ENCODE peak calls at places on chromosomes 1 and 21, in six cellular contexts. One of them, this sample, is unnamed.

GRCh38 chr1:174652496-174653280 is 204.9 kb downstream of the GPR52 start:
- DNase-seq in endothelial cell of umbilical vein: no peak
- DNase-seq in breast epithelium: no peak
- DNase-seq in ovary: no peak
- DNase-seq in IMR-90: no peak
- DNase-seq in body of pancreas: no peak
- DNase-seq in this sample: no peak

GRCh38 chr1:22850681-22851080 is 122.0 kb downstream of the LACTBL1 start:
- DNase-seq in endothelial cell of umbilical vein: peak; percentile 83
- DNase-seq in breast epithelium: no peak
- DNase-seq in ovary: peak; percentile 59
- DNase-seq in IMR-90: peak; percentile 31
- DNase-seq in body of pancreas: peak; percentile 20
- DNase-seq in this sample: no peak

GRCh38 chr1:29852248-29852647 is 615.9 kb downstream of the PTPRU start:
- DNase-seq in endothelial cell of umbilical vein: no peak
- DNase-seq in breast epithelium: no peak
- DNase-seq in ovary: no peak
- DNase-seq in IMR-90: no peak
- DNase-seq in body of pancreas: no peak
- DNase-seq in this sample: no peak

GRCh38 chr21:36029309-36029708 is 31.0 kb downstream of the SETD4 start:
- DNase-seq in endothelial cell of umbilical vein: no peak
- DNase-seq in breast epithelium: no peak
- DNase-seq in ovary: no peak
- DNase-seq in IMR-90: no peak
- DNase-seq in body of pancreas: no peak
- DNase-seq in this sample: no peak

GRCh38 chr1:20190256-20190655 is 3.9 kb upstream of the PLA2G2C start:
- DNase-seq in endothelial cell of umbilical vein: no peak
- DNase-seq in breast epithelium: no peak
- DNase-seq in ovary: no peak
- DNase-seq in IMR-90: no peak
- DNase-seq in body of pancreas: no peak
- DNase-seq in this sample: no peak

GRCh38 chr1:179823693-179824092 is 53.9 kb downstream of the TOR1AIP2 start:
- DNase-seq in endothelial cell of umbilical vein: no peak
- DNase-seq in breast epithelium: no peak
- DNase-seq in ovary: no peak
- DNase-seq in IMR-90: no peak
- DNase-seq in body of pancreas: no peak
- DNase-seq in this sample: no peak

GRCh38 chr1:30732277-30732996 is 9.1 kb upstream of the MATN1 start:
- DNase-seq in endothelial cell of umbilical vein: no peak
- DNase-seq in breast epithelium: no peak
- DNase-seq in ovary: no peak
- DNase-seq in IMR-90: peak; percentile 18
- DNase-seq in body of pancreas: no peak
- DNase-seq in this sample: peak; percentile 35

GRCh38 chr1:56566994-56567393 is 12.4 kb downstream of the PLPP3 start:
- DNase-seq in endothelial cell of umbilical vein: no peak
- DNase-seq in breast epithelium: no peak
- DNase-seq in ovary: no peak
- DNase-seq in IMR-90: no peak
- DNase-seq in body of pancreas: no peak
- DNase-seq in this sample: no peak

GRCh38 chr1:28966617-28967016 is 52.2 kb downstream of the EPB41 start:
- DNase-seq in endothelial cell of umbilical vein: peak; percentile 9
- DNase-seq in breast epithelium: no peak
- DNase-seq in ovary: no peak
- DNase-seq in IMR-90: no peak
- DNase-seq in body of pancreas: no peak
- DNase-seq in this sample: no peak

GRCh38 chr1:173328961-173329360 is 121.8 kb upstream of the TNFSF4 start:
- DNase-seq in endothelial cell of umbilical vein: no peak
- DNase-seq in breast epithelium: no peak
- DNase-seq in ovary: no peak
- DNase-seq in IMR-90: no peak
- DNase-seq in body of pancreas: no peak
- DNase-seq in this sample: no peak

GRCh38 chr1:2412773-2413494 is 570 bp upstream of the PEX10 start:
- DNase-seq in endothelial cell of umbilical vein: no peak
- DNase-seq in breast epithelium: no peak
- DNase-seq in ovary: no peak
- DNase-seq in IMR-90: peak; percentile 31
- DNase-seq in body of pancreas: peak; percentile 50
- DNase-seq in this sample: peak; percentile 64
- TF ChIP-seq POLR2A in endothelial cell of umbilical vein: peak; percentile 53
- TF ChIP-seq POLR2A in breast epithelium: no peak
- TF ChIP-seq POLR2A in ovary: no peak
- TF ChIP-seq POLR2A in IMR-90: no peak
- TF ChIP-seq POLR2A in body of pancreas: peak; percentile 66
- TF ChIP-seq POLR2A in this sample: peak; percentile 73

GRCh38 chr1:211607752-211608478 is 29.0 kb upstream of the SLC30A1 start:
- DNase-seq in endothelial cell of umbilical vein: no peak
- DNase-seq in breast epithelium: no peak
- DNase-seq in ovary: no peak
- DNase-seq in IMR-90: no peak
- DNase-seq in body of pancreas: no peak
- DNase-seq in this sample: no peak

GRCh38 chr1:211605613-211606326 is 26.8 kb upstream of the SLC30A1 start:
- DNase-seq in endothelial cell of umbilical vein: no peak
- DNase-seq in breast epithelium: no peak
- DNase-seq in ovary: no peak
- DNase-seq in IMR-90: no peak
- DNase-seq in body of pancreas: no peak
- DNase-seq in this sample: no peak

GRCh38 chr1:211606914-211607751 is 28.2 kb upstream of the SLC30A1 start:
- DNase-seq in endothelial cell of umbilical vein: no peak
- DNase-seq in breast epithelium: no peak
- DNase-seq in ovary: no peak
- DNase-seq in IMR-90: no peak
- DNase-seq in body of pancreas: no peak
- DNase-seq in this sample: no peak

GRCh38 chr1:211605034-211605433 is 26.1 kb upstream of the SLC30A1 start:
- DNase-seq in endothelial cell of umbilical vein: no peak
- DNase-seq in breast epithelium: no peak
- DNase-seq in ovary: no peak
- DNase-seq in IMR-90: no peak
- DNase-seq in body of pancreas: no peak
- DNase-seq in this sample: no peak

DNA sequence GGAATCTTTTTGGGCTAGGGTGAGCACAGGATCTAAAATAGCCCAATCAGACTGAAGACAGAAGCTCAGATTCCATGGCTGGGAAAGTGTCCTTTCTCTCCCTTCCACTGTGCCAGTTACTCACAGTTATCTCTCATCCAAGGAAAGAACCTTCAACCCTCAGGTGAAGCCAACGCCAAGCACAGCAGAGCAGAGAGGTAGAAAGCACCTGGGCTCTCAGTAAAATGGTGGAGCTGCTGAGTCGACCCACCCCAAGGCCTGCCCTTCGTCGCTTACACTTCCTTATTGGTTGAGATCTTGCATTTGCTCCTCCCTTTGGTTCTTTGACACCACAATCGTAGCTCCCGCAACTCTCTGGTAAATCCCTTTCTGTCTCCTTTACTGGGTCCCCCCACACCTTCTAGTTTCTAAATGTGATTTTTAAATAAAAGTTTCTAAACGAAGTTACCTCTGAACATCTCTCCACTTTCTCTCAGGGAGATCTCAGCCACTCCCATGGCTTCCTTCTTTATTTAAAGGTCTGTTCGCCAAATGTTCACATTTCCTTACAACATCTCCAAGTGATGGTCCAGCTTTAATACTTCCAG is 27.5 kb upstream of the SLC30A1 start:
- DNase-seq in endothelial cell of umbilical vein: no peak
- DNase-seq in breast epithelium: no peak
- DNase-seq in ovary: no peak
- DNase-seq in IMR-90: no peak
- DNase-seq in body of pancreas: no peak
- DNase-seq in this sample: no peak
- TF ChIP-seq POLR2A in endothelial cell of umbilical vein: no peak
- TF ChIP-seq POLR2A in breast epithelium: no peak
- TF ChIP-seq POLR2A in ovary: no peak
- TF ChIP-seq POLR2A in IMR-90: no peak
- TF ChIP-seq POLR2A in body of pancreas: no peak
- TF ChIP-seq POLR2A in this sample: no peak

DNA sequence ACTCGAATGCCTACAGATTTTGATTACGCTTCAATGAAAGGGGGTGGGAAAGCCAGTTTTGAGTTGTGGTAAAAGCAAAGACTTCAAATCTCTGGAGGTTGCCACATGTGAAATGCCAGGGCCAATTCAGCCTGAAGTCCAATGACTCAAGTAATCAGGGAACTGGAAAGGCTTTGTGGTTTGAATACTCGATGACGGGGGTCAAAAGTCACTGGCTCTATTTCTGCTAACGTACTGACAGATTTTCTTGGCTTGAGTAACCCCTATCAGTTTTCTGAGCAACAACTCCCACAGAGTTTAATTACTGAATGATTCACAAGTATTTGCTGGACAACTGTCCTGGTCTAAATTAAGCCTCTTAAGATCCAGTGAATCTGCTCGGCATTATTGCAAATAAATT is 152.2 kb downstream of the SIPA1L2 start:
- DNase-seq in endothelial cell of umbilical vein: no peak
- DNase-seq in breast epithelium: no peak
- DNase-seq in ovary: no peak
- DNase-seq in IMR-90: peak; percentile 98
- DNase-seq in body of pancreas: no peak
- DNase-seq in this sample: peak; percentile 28
- TF ChIP-seq POLR2A in endothelial cell of umbilical vein: no peak
- TF ChIP-seq POLR2A in breast epithelium: no peak
- TF ChIP-seq POLR2A in ovary: no peak
- TF ChIP-seq POLR2A in IMR-90: no peak
- TF ChIP-seq POLR2A in body of pancreas: no peak
- TF ChIP-seq POLR2A in this sample: no peak

GRCh38 chr1:32107742-32108661 is at the start of gene KPNA6:
- DNase-seq in endothelial cell of umbilical vein: peak; percentile 97
- DNase-seq in breast epithelium: peak; percentile 85
- DNase-seq in ovary: peak; percentile 89
- DNase-seq in IMR-90: peak; percentile 98
- DNase-seq in body of pancreas: peak; percentile 90
- DNase-seq in this sample: peak; percentile 67
- TF ChIP-seq POLR2A in endothelial cell of umbilical vein: peak; percentile 52
- TF ChIP-seq POLR2A in breast epithelium: peak; percentile 28
- TF ChIP-seq POLR2A in ovary: peak; percentile 60
- TF ChIP-seq POLR2A in IMR-90: peak; percentile 64
- TF ChIP-seq POLR2A in body of pancreas: peak; percentile 65
- TF ChIP-seq POLR2A in this sample: peak; percentile 60

GRCh38 chr1:97711858-97712257 is 209.0 kb downstream of the DPYD start:
- DNase-seq in endothelial cell of umbilical vein: no peak
- DNase-seq in breast epithelium: no peak
- DNase-seq in ovary: no peak
- DNase-seq in IMR-90: no peak
- DNase-seq in body of pancreas: no peak
- DNase-seq in this sample: no peak
- TF ChIP-seq POLR2A in endothelial cell of umbilical vein: no peak
- TF ChIP-seq POLR2A in breast epithelium: no peak
- TF ChIP-seq POLR2A in ovary: no peak
- TF ChIP-seq POLR2A in IMR-90: no peak
- TF ChIP-seq POLR2A in body of pancreas: no peak
- TF ChIP-seq POLR2A in this sample: no peak

DNA sequence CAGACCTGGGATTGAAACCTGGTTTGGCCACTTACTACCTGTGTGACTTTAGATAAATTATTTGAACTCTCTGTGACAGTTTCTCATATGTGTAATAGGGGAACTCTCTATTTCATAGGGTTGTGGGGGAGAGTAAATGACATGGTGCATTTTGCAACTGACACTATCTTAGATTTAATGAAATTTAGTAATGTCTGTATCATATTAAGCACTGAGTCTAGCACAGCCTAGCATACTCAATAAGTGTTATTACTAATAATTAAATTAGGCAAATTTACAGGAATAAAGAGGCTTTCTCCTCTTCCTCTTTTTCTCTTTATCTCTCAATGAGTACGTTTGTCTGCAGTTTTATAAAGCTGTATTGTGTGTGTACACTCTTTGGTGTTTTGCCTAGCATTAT is 80.2 kb upstream of the MACF1 start:
- DNase-seq in endothelial cell of umbilical vein: no peak
- DNase-seq in breast epithelium: no peak
- DNase-seq in ovary: no peak
- DNase-seq in IMR-90: no peak
- DNase-seq in body of pancreas: no peak
- DNase-seq in this sample: no peak
- TF ChIP-seq POLR2A in endothelial cell of umbilical vein: no peak
- TF ChIP-seq POLR2A in breast epithelium: no peak
- TF ChIP-seq POLR2A in ovary: no peak
- TF ChIP-seq POLR2A in IMR-90: no peak
- TF ChIP-seq POLR2A in body of pancreas: no peak
- TF ChIP-seq POLR2A in this sample: no peak

DNA sequence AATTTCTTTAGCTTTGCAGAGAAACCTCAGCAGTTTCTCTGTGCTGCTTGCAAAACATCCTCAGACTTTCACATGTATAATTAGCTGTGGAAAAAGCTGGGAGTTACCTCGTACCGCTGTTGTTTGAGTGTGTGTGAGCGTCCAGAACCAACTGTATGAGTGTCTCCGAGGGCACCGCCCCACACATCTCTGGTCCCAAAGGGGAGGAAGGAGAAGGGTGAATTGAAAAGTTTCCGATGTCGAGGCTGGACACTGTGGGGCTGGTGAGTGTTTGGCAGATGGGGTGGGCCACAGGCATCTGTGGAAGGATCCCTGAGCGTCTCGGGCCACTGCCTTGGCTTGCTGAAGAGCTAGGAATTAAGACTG is 1.2 kb downstream of the ATP2B4 start:
- DNase-seq in endothelial cell of umbilical vein: peak; percentile 59
- DNase-seq in breast epithelium: no peak
- DNase-seq in ovary: no peak
- DNase-seq in IMR-90: no peak
- DNase-seq in body of pancreas: peak; percentile 27
- DNase-seq in this sample: no peak
- TF ChIP-seq POLR2A in endothelial cell of umbilical vein: no peak
- TF ChIP-seq POLR2A in breast epithelium: no peak
- TF ChIP-seq POLR2A in ovary: no peak
- TF ChIP-seq POLR2A in IMR-90: no peak
- TF ChIP-seq POLR2A in body of pancreas: no peak
- TF ChIP-seq POLR2A in this sample: no peak

GRCh38 chr1:111738436-111739221 is 566 bp downstream of the INKA2 start:
- DNase-seq in endothelial cell of umbilical vein: peak; percentile 76
- DNase-seq in breast epithelium: peak; percentile 57
- DNase-seq in ovary: peak; percentile 84
- DNase-seq in IMR-90: peak; percentile 49
- DNase-seq in body of pancreas: peak; percentile 65
- DNase-seq in this sample: peak; percentile 71
- TF ChIP-seq POLR2A in endothelial cell of umbilical vein: peak; percentile 78
- TF ChIP-seq POLR2A in breast epithelium: peak; percentile 14
- TF ChIP-seq POLR2A in ovary: peak; percentile 27
- TF ChIP-seq POLR2A in IMR-90: no peak
- TF ChIP-seq POLR2A in body of pancreas: no peak
- TF ChIP-seq POLR2A in this sample: no peak